ENCODE peak calls at places on chromosomes 12 and 14, in ten cellular contexts. Y is tibial artery, O is testis, X is cardiac fibroblast, Z is H7, U is Peyer's patch, J is uterus, T is body of pancreas, R is right atrium auricular region, C is aorta. Q is an unnamed sample.
A peak's percentile ranks its signal among the peaks of the same experiment; 100 is the strongest.

GRCh38 chr12:116244001-116244400 is 33.5 kb downstream of the MED13L start:
- DNase-seq in T (no peak), Y (no peak), J (no peak), R (no peak), Z (no peak), C (no peak), X (peak; percentile 29), U (no peak), O (no peak), Q (no peak)

GRCh38 chr14:102830474-102831045 is 53.3 kb downstream of the TRAF3 start:
- DNase-seq in C (no peak), U (no peak), Y (no peak), X (no peak), T (no peak), J (no peak), O (no peak), R (no peak), Z (no peak), Q (no peak)

GRCh38 chr12:29763301-29763683 is 20.4 kb downstream of the TMTC1 start:
- DNase-seq in O (no peak), R (no peak), Y (no peak), T (no peak), C (no peak), U (no peak), J (no peak), X (no peak), Z (no peak), Q (no peak)

GRCh38 chr12:101670007-101670671 is 27.3 kb upstream of the CHPT1 start:
- DNase-seq in X (peak; percentile 66), R (peak; percentile 67), U (peak; percentile 73), Y (peak; percentile 41), T (peak; percentile 59), Z (peak; percentile 14), C (no peak), O (peak; percentile 36), J (peak; percentile 16), Q (peak; percentile 70)

GRCh38 chr12:22443379-22444316 is 100.7 kb downstream of the C2CD5 start:
- DNase-seq in O (peak; percentile 84), U (peak; percentile 80), Y (peak; percentile 50), R (peak; percentile 73), J (peak; percentile 56), Z (peak; percentile 11), X (peak; percentile 88), T (peak; percentile 62), C (peak; percentile 55), Q (peak; percentile 62)

GRCh38 chr12:107304588-107305532 is 211.5 kb upstream of the CRY1 start:
- DNase-seq in U (no peak), X (peak; percentile 44), J (no peak), T (no peak), Z (no peak), R (no peak), C (no peak), Y (no peak), O (no peak), Q (no peak)

GRCh38 chr12:52798671-52799497 is 3.0 kb upstream of the KRT3 start:
- DNase-seq in T (no peak), J (no peak), R (no peak), U (no peak), Z (no peak), X (peak; percentile 19), Y (no peak), C (no peak), O (no peak), Q (no peak)

GRCh38 chr12:42360747-42361403 is 34.9 kb downstream of the PPHLN1 start:
- DNase-seq in C (no peak), R (no peak), J (no peak), X (peak; percentile 22), T (no peak), O (no peak), U (no peak), Y (no peak), Z (no peak), Q (no peak)

GRCh38 chr12:59317598-59317997 is 278.2 kb upstream of the SLC16A7 start:
- DNase-seq in U (no peak), X (no peak), O (no peak), J (no peak), C (no peak), Y (no peak), T (no peak), Z (no peak), R (no peak), Q (no peak)

GRCh38 chr14:26593377-26593776 is 4.5 kb downstream of the NOVA1 start:
- DNase-seq in T (no peak), J (no peak), O (no peak), Z (no peak), U (no peak), Y (no peak), X (no peak), C (no peak), R (no peak), Q (no peak)

GRCh38 chr14:24411468-24412454 is 13.0 kb downstream of the NYNRIN start:
- DNase-seq in Y (no peak), J (no peak), C (no peak), Z (peak; percentile 88), U (peak; percentile 74), O (peak; percentile 60), T (no peak), X (peak; percentile 76), R (peak; percentile 78), Q (no peak)

GRCh38 chr12:57239587-57240068 is 10.1 kb downstream of the SHMT2 start:
- DNase-seq in Z (no peak), X (no peak), O (no peak), Y (no peak), R (no peak), T (no peak), C (no peak), U (no peak), J (no peak), Q (no peak)

GRCh38 chr12:57240926-57241555 is 9.9 kb downstream of the STAC3 start:
- DNase-seq in X (no peak), R (no peak), O (no peak), Z (peak; percentile 86), U (no peak), T (no peak), Y (no peak), C (no peak), J (no peak), Q (no peak)

GRCh38 chr12:57238854-57239554 is 9.5 kb downstream of the SHMT2 start:
- DNase-seq in U (peak; percentile 93), O (peak; percentile 90), C (peak; percentile 91), T (peak; percentile 89), Y (peak; percentile 86), R (peak; percentile 90), J (peak; percentile 81), Z (peak; percentile 99), X (peak; percentile 92), Q (peak; percentile 89)

GRCh38 chr12:57241556-57242310 is 9.3 kb downstream of the STAC3 start:
- DNase-seq in O (no peak), U (no peak), J (no peak), Z (peak; percentile 70), R (no peak), C (no peak), T (no peak), X (no peak), Y (peak; percentile 19), Q (no peak)

GRCh38 chr12:57240069-57240921 is 10.7 kb downstream of the STAC3 start:
- DNase-seq in T (peak; percentile 39), J (no peak), O (no peak), U (peak; percentile 88), X (peak; percentile 48), C (no peak), Z (peak; percentile 85), R (no peak), Y (no peak), Q (no peak)
- H3K4me3 ChIP-seq in T (peak overlapping the region; percentile 33), J (peak overlapping the region; percentile 14), O (peak overlapping the region; percentile 43), U (peak overlapping the region; percentile 59), X (peak overlapping the region; percentile 52), C (peak overlapping the region; percentile 44), Z (peak overlapping the region; percentile 54), R (peak overlapping the region; percentile 54), Y (peak overlapping the region; percentile 60), Q (peak overlapping the region; percentile 32)

GRCh38 chr14:64391986-64392385 is 3.8 kb downstream of the MTHFD1 start:
- DNase-seq in U (no peak), O (no peak), J (no peak), X (no peak), T (no peak), Z (no peak), Y (no peak), R (no peak), C (no peak), Q (no peak)
- H3K4me3 ChIP-seq in U (no peak overlapping the region), O (no peak overlapping the region), J (no peak overlapping the region), X (no peak overlapping the region), T (no peak overlapping the region), Z (no peak overlapping the region), Y (no peak overlapping the region), R (no peak overlapping the region), C (no peak overlapping the region), Q (no peak overlapping the region)

GRCh38 chr12:81083906-81084513 is 6.1 kb downstream of the ACSS3 start:
- DNase-seq in T (no peak), Z (no peak), C (no peak), O (no peak), X (no peak), R (no peak), U (no peak), J (peak; percentile 34), Y (no peak), Q (no peak)

GRCh38 chr12:81083018-81083417 is 5.1 kb downstream of the ACSS3 start:
- DNase-seq in U (no peak), Y (no peak), X (no peak), Z (peak; percentile 4), O (no peak), T (no peak), J (no peak), R (no peak), C (no peak), Q (no peak)

GRCh38 chr12:81085832-81086231 is 8.0 kb downstream of the ACSS3 start:
- DNase-seq in C (no peak), U (no peak), X (no peak), J (no peak), Z (no peak), Y (no peak), T (no peak), R (no peak), O (no peak), Q (no peak)

GRCh38 chr12:81086342-81086741 is 8.5 kb downstream of the ACSS3 start:
- DNase-seq in J (no peak), X (no peak), R (no peak), U (no peak), T (no peak), Y (no peak), Z (no peak), O (no peak), C (no peak), Q (no peak)

GRCh38 chr12:81084848-81085350 is 7.0 kb downstream of the ACSS3 start:
- DNase-seq in R (no peak), Z (no peak), Y (no peak), T (no peak), J (no peak), U (no peak), C (no peak), X (no peak), O (no peak), Q (no peak)
- H3K4me3 ChIP-seq in R (no peak overlapping the region), Z (no peak overlapping the region), Y (no peak overlapping the region), T (no peak overlapping the region), J (no peak overlapping the region), U (no peak overlapping the region), C (no peak overlapping the region), X (no peak overlapping the region), O (no peak overlapping the region), Q (no peak overlapping the region)

DNA sequence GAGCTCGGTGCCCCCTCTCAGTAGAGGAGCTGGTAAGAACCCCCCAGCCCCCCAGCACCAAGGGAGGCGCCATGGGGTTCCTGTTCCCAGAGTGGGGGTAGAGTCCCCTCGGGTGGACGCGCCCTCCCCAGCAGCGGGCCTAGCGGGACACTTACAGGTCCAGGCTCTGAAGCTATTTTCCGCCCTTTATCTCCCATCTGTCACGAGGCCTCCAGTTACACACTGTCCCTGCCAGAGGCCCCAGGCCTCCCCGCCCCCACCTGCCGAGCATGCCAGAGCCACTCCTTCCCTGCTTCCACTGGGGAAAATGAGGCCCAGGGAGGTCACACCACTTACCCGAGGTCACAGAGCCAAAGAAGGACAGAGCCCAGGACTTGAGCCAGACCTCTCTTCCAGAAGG is 3.1 kb downstream of the C14orf180 start:
- DNase-seq in U (no peak), C (no peak), R (peak; percentile 84), J (peak; percentile 24), O (peak; percentile 78), Y (peak; percentile 54), X (no peak), Z (no peak), T (no peak), Q (no peak)
- H3K4me3 ChIP-seq in U (no peak overlapping the region), C (no peak overlapping the region), R (peak overlapping the region; percentile 43), J (no peak overlapping the region), O (no peak overlapping the region), Y (no peak overlapping the region), X (no peak overlapping the region), Z (no peak overlapping the region), T (no peak overlapping the region), Q (no peak overlapping the region)

Q was measured in colonic mucosa.